ENCODE peak calls at places on chromosomes 2 and 18, in six cellular contexts. One of them, this sample, is unnamed.

GRCh38 chr18:75362435-75362834 is 65.1 kb downstream of the SMIM21 start:
- DNase-seq in GM18507: no peak
- DNase-seq in hippocampal formation: no peak
- DNase-seq in HT-29: no peak
- DNase-seq in SW 1271: no peak
- DNase-seq in AG09319: no peak
- DNase-seq in this sample: no peak

GRCh38 chr2:230865766-230866703 is 1.3 kb downstream of the ITM2C start:
- DNase-seq in SW 1271: no peak
- DNase-seq in GM18507: no peak
- DNase-seq in AG09319: no peak
- DNase-seq in HT-29: peak; percentile 24
- DNase-seq in hippocampal formation: peak; percentile 34
- DNase-seq in this sample: no peak

GRCh38 chr18:74533666-74534065 is 634 bp upstream of the CNDP1 start:
- DNase-seq in hippocampal formation: no peak
- DNase-seq in GM18507: no peak
- DNase-seq in SW 1271: no peak
- DNase-seq in HT-29: no peak
- DNase-seq in AG09319: no peak
- DNase-seq in this sample: no peak

GRCh38 chr2:120134263-120134662 is 88.9 kb downstream of the TMEM185B start:
- DNase-seq in GM18507: no peak
- DNase-seq in AG09319: peak; percentile 43
- DNase-seq in HT-29: no peak
- DNase-seq in SW 1271: no peak
- DNase-seq in hippocampal formation: no peak
- DNase-seq in this sample: no peak

GRCh38 chr2:66748939-66749338 is 314.0 kb downstream of the MEIS1 start:
- DNase-seq in GM18507: no peak
- DNase-seq in hippocampal formation: no peak
- DNase-seq in HT-29: no peak
- DNase-seq in SW 1271: no peak
- DNase-seq in AG09319: no peak
- DNase-seq in this sample: no peak

GRCh38 chr2:165406053-165406628 is 63.4 kb upstream of the CSRNP3 start:
- DNase-seq in HT-29: peak; percentile 24
- DNase-seq in SW 1271: no peak
- DNase-seq in GM18507: no peak
- DNase-seq in AG09319: no peak
- DNase-seq in hippocampal formation: no peak
- DNase-seq in this sample: no peak

GRCh38 chr2:205766765-205767359 is 84.6 kb downstream of the NRP2 start:
- DNase-seq in hippocampal formation: peak; percentile 51
- DNase-seq in HT-29: peak; percentile 71
- DNase-seq in SW 1271: peak; percentile 28
- DNase-seq in GM18507: peak; percentile 22
- DNase-seq in AG09319: no peak
- DNase-seq in this sample: peak; percentile 43

GRCh38 chr18:2883137-2883671 is 36.4 kb downstream of the EMILIN2 start:
- DNase-seq in HT-29: no peak
- DNase-seq in GM18507: no peak
- DNase-seq in hippocampal formation: no peak
- DNase-seq in AG09319: no peak
- DNase-seq in SW 1271: no peak
- DNase-seq in this sample: peak; percentile 93

GRCh38 chr2:3151153-3151918 is 226.3 kb downstream of the EIPR1 start:
- DNase-seq in HT-29: no peak
- DNase-seq in SW 1271: no peak
- DNase-seq in hippocampal formation: no peak
- DNase-seq in AG09319: no peak
- DNase-seq in GM18507: no peak
- DNase-seq in this sample: no peak

GRCh38 chr2:224126001-224126400 is 86.9 kb upstream of the SERPINE2 start:
- DNase-seq in hippocampal formation: no peak
- DNase-seq in SW 1271: no peak
- DNase-seq in HT-29: no peak
- DNase-seq in AG09319: no peak
- DNase-seq in GM18507: no peak
- DNase-seq in this sample: no peak

GRCh38 chr18:48031011-48031480 is 100.6 kb upstream of the SMAD2 start:
- DNase-seq in HT-29: peak; percentile 74
- DNase-seq in GM18507: no peak
- DNase-seq in SW 1271: peak; percentile 31
- DNase-seq in hippocampal formation: peak; percentile 54
- DNase-seq in AG09319: no peak
- DNase-seq in this sample: peak; percentile 79

GRCh38 chr2:137302957-137303356 is 537.6 kb downstream of the THSD7B start:
- DNase-seq in hippocampal formation: no peak
- DNase-seq in GM18507: no peak
- DNase-seq in SW 1271: no peak
- DNase-seq in AG09319: no peak
- DNase-seq in HT-29: no peak
- DNase-seq in this sample: peak; percentile 8

GRCh38 chr2:96665083-96665569 is 22.6 kb downstream of the FER1L5 start:
- DNase-seq in AG09319: peak; percentile 97
- DNase-seq in SW 1271: peak; percentile 91
- DNase-seq in HT-29: peak; percentile 52
- DNase-seq in hippocampal formation: no peak
- DNase-seq in GM18507: no peak
- DNase-seq in this sample: no peak

GRCh38 chr18:23114911-23115310 is 20.4 kb upstream of the CABLES1 start:
- DNase-seq in HT-29: no peak
- DNase-seq in GM18507: no peak
- DNase-seq in SW 1271: no peak
- DNase-seq in AG09319: no peak
- DNase-seq in hippocampal formation: no peak
- DNase-seq in this sample: no peak

GRCh38 chr2:86342488-86342887 is 5.1 kb upstream of the REEP1 start:
- DNase-seq in GM18507: no peak
- DNase-seq in HT-29: no peak
- DNase-seq in AG09319: no peak
- DNase-seq in SW 1271: no peak
- DNase-seq in hippocampal formation: no peak
- DNase-seq in this sample: no peak

GRCh38 chr2:176931588-176932563 is 280.7 kb upstream of the HNRNPA3 start:
- DNase-seq in HT-29: no peak
- DNase-seq in SW 1271: peak; percentile 65
- DNase-seq in AG09319: peak; percentile 7
- DNase-seq in hippocampal formation: no peak
- DNase-seq in GM18507: peak; percentile 58
- DNase-seq in this sample: peak; percentile 3

GRCh38 chr2:127400533-127400896 is 12.7 kb upstream of the MAP3K2 start:
- DNase-seq in HT-29: peak; percentile 64
- DNase-seq in SW 1271: no peak
- DNase-seq in AG09319: no peak
- DNase-seq in GM18507: no peak
- DNase-seq in hippocampal formation: no peak
- DNase-seq in this sample: no peak

GRCh38 chr2:221500501-221501209 is 71.4 kb downstream of the EPHA4 start:
- DNase-seq in AG09319: no peak
- DNase-seq in SW 1271: no peak
- DNase-seq in GM18507: no peak
- DNase-seq in hippocampal formation: no peak
- DNase-seq in HT-29: no peak
- DNase-seq in this sample: peak; percentile 80

GRCh38 chr18:56197460-56197859 is 440.9 kb downstream of the TXNL1 start:
- DNase-seq in GM18507: no peak
- DNase-seq in HT-29: no peak
- DNase-seq in hippocampal formation: no peak
- DNase-seq in AG09319: no peak
- DNase-seq in SW 1271: no peak
- DNase-seq in this sample: no peak

GRCh38 chr2:16398487-16399043 is 267.1 kb downstream of the CYRIA start:
- DNase-seq in GM18507: no peak
- DNase-seq in HT-29: no peak
- DNase-seq in hippocampal formation: no peak
- DNase-seq in SW 1271: no peak
- DNase-seq in AG09319: no peak
- DNase-seq in this sample: no peak